ENCODE peak calls at places on chromosome 16, in eight cellular contexts. M is stimulated activated CD8-positive, alpha-beta memory T cell treated with anti-CD3 and anti-CD28 coated beads, Interleukin-7, amount 100 ng/mL, for 48 hours; B is GM13977; G is natural killer cell treated with Interleukin-12 subunit alpha and Interleukin-12 subunit beta and Interleukin-15 and Interleukin-18, amount 100 ng/mL, for 72 hours; L is Right ventricle myocardium superior; R is bronchial epithelial cell; V is GM19239; Z is thoracic aorta. K is an unnamed sample.

GRCh38 chr16:85309656-85310587 is 197.7 kb upstream of the CIBAR2 start:
- DNase-seq in Z (no peak), R (no peak), V (no peak), G (no peak), B (peak; percentile 56), L (peak; percentile 69), M (no peak), K (no peak)

GRCh38 chr16:58501242-58502131 is 1.5 kb downstream of the NDRG4 start:
- DNase-seq in Z (no peak), L (no peak), G (no peak), V (no peak), M (peak; percentile 20), B (peak; percentile 50), R (no peak), K (peak; percentile 52)

GRCh38 chr16:56269824-56270684 is 78.8 kb downstream of the GNAO1 start:
- DNase-seq in B (no peak), R (no peak), L (no peak), G (no peak), M (no peak), V (no peak), Z (no peak), K (no peak)

GRCh38 chr16:66127459-66128362 is 238.8 kb upstream of the CDH5 start:
- DNase-seq in M (no peak), L (peak; percentile 49), G (no peak), V (no peak), R (no peak), Z (no peak), B (no peak), K (no peak)

GRCh38 chr16:86061771-86062170 is 162.8 kb downstream of the IRF8 start:
- DNase-seq in B (no peak), G (peak; percentile 32), V (no peak), R (no peak), L (no peak), Z (no peak), M (no peak), K (no peak)

GRCh38 chr16:27224271-27224737 is 21.0 kb downstream of the KDM8 start:
- DNase-seq in L (no peak), V (no peak), B (no peak), R (no peak), Z (no peak), G (no peak), M (no peak), K (no peak)

GRCh38 chr16:70646260-70647241 is at the start of gene IL34:
- DNase-seq in V (no peak), G (no peak), B (no peak), Z (no peak), M (no peak), R (no peak), L (no peak), K (peak; percentile 96)

GRCh38 chr16:23105309-23105708 is 43.9 kb downstream of the USP31 start:
- DNase-seq in G (no peak), Z (no peak), B (no peak), V (no peak), L (no peak), M (no peak), R (no peak), K (no peak)

GRCh38 chr16:1567988-1568387 is 34.5 kb downstream of the TMEM204 start:
- DNase-seq in V (no peak), G (no peak), Z (no peak), R (no peak), B (no peak), M (no peak), L (no peak), K (no peak)

GRCh38 chr16:88924834-88925539 is 52.0 kb downstream of the CBFA2T3 start:
- DNase-seq in V (peak; percentile 88), Z (no peak), L (no peak), M (no peak), R (peak; percentile 43), B (peak; percentile 84), G (no peak), K (peak; percentile 93)

GRCh38 chr16:4176794-4177438 is 60.7 kb upstream of the ADCY9 start:
- DNase-seq in G (no peak), L (no peak), V (peak; percentile 29), R (peak; percentile 67), M (no peak), Z (no peak), B (peak; percentile 34), K (no peak)

GRCh38 chr16:79061199-79061598 is 539.3 kb downstream of the MAF start:
- DNase-seq in G (no peak), M (no peak), V (no peak), R (no peak), L (no peak), B (no peak), Z (no peak), K (no peak)

GRCh38 chr16:81863630-81864352 is 84.7 kb downstream of the PLCG2 start:
- DNase-seq in V (peak; percentile 51), L (no peak), B (peak; percentile 61), M (no peak), G (no peak), R (no peak), Z (no peak), K (no peak)

GRCh38 chr16:62760398-62760797 is 724.2 kb upstream of the CDH8 start:
- DNase-seq in V (no peak), G (no peak), B (no peak), R (no peak), L (no peak), Z (no peak), M (no peak), K (no peak)

GRCh38 chr16:68737046-68737729 is at the start of gene CDH1:
- DNase-seq in M (no peak), B (peak; percentile 70), G (no peak), L (no peak), V (no peak), R (peak; percentile 86), Z (no peak), K (no peak)

GRCh38 chr16:25553711-25554436 is 137.9 kb upstream of the HS3ST4 start:
- DNase-seq in Z (no peak), R (peak; percentile 81), G (no peak), L (no peak), V (no peak), B (no peak), M (no peak), K (no peak)

GRCh38 chr16:88694221-88695087 is 8.1 kb upstream of the SNAI3 start:
- DNase-seq in R (no peak), G (no peak), L (no peak), Z (no peak), M (no peak), B (no peak), V (no peak), K (no peak)

K was measured in SHP77 treated with DMSO at 0.1 percent for 48 hours.